ENCODE peak calls at places on chromosome 22, in six cellular contexts. One of them, this sample, is unnamed.

GRCh38 chr22:42791721-42792452 is 65.2 kb downstream of the ARFGAP3 start:
- DNase-seq in stimulated activated CD8-positive, alpha-beta memory T cell treated with anti-CD3 and anti-CD28 coated beads, Interleukin-4, amount 100 ng/mL, for 48 hours: no peak
- DNase-seq in PC-3: no peak
- DNase-seq in stromal cell of bone marrow: no peak
- DNase-seq in A549: no peak
- DNase-seq in HEK293T: no peak
- DNase-seq in this sample: no peak

GRCh38 chr22:29313126-29314071 is 2.1 kb downstream of the RASL10A start:
- DNase-seq in stimulated activated CD8-positive, alpha-beta memory T cell treated with anti-CD3 and anti-CD28 coated beads, Interleukin-4, amount 100 ng/mL, for 48 hours: peak; percentile 53
- DNase-seq in PC-3: no peak
- DNase-seq in stromal cell of bone marrow: no peak
- DNase-seq in A549: peak; percentile 70
- DNase-seq in HEK293T: no peak
- DNase-seq in this sample: peak; percentile 80

GRCh38 chr22:44206696-44207095 is 26.0 kb downstream of the PARVG start:
- DNase-seq in stimulated activated CD8-positive, alpha-beta memory T cell treated with anti-CD3 and anti-CD28 coated beads, Interleukin-4, amount 100 ng/mL, for 48 hours: no peak
- DNase-seq in PC-3: no peak
- DNase-seq in stromal cell of bone marrow: no peak
- DNase-seq in A549: no peak
- DNase-seq in HEK293T: no peak
- DNase-seq in this sample: no peak

GRCh38 chr22:28816994-28817530 is 16.7 kb upstream of the XBP1 start:
- DNase-seq in stimulated activated CD8-positive, alpha-beta memory T cell treated with anti-CD3 and anti-CD28 coated beads, Interleukin-4, amount 100 ng/mL, for 48 hours: no peak
- DNase-seq in PC-3: no peak
- DNase-seq in stromal cell of bone marrow: no peak
- DNase-seq in A549: no peak
- DNase-seq in HEK293T: no peak
- DNase-seq in this sample: no peak

GRCh38 chr22:45600791-45601730 is 70.6 kb upstream of the ATXN10 start:
- DNase-seq in stimulated activated CD8-positive, alpha-beta memory T cell treated with anti-CD3 and anti-CD28 coated beads, Interleukin-4, amount 100 ng/mL, for 48 hours: no peak
- DNase-seq in PC-3: no peak
- DNase-seq in stromal cell of bone marrow: peak; percentile 44
- DNase-seq in A549: no peak
- DNase-seq in HEK293T: no peak
- DNase-seq in this sample: no peak

GRCh38 chr22:40414306-40414705 is 43.9 kb downstream of the SGSM3 start:
- DNase-seq in stimulated activated CD8-positive, alpha-beta memory T cell treated with anti-CD3 and anti-CD28 coated beads, Interleukin-4, amount 100 ng/mL, for 48 hours: no peak
- DNase-seq in PC-3: peak; percentile 17
- DNase-seq in stromal cell of bone marrow: no peak
- DNase-seq in A549: no peak
- DNase-seq in HEK293T: no peak
- DNase-seq in this sample: no peak

GRCh38 chr22:49687333-49687732 is 140.3 kb downstream of the BRD1 start:
- DNase-seq in stimulated activated CD8-positive, alpha-beta memory T cell treated with anti-CD3 and anti-CD28 coated beads, Interleukin-4, amount 100 ng/mL, for 48 hours: no peak
- DNase-seq in PC-3: no peak
- DNase-seq in stromal cell of bone marrow: no peak
- DNase-seq in A549: no peak
- DNase-seq in HEK293T: no peak
- DNase-seq in this sample: no peak

GRCh38 chr22:32541481-32541880 is 66.9 kb downstream of the FBXO7 start:
- DNase-seq in stimulated activated CD8-positive, alpha-beta memory T cell treated with anti-CD3 and anti-CD28 coated beads, Interleukin-4, amount 100 ng/mL, for 48 hours: no peak
- DNase-seq in PC-3: no peak
- DNase-seq in stromal cell of bone marrow: no peak
- DNase-seq in A549: no peak
- DNase-seq in HEK293T: no peak
- DNase-seq in this sample: no peak

GRCh38 chr22:27115816-27116256 is 458.4 kb downstream of the MIAT start:
- DNase-seq in stimulated activated CD8-positive, alpha-beta memory T cell treated with anti-CD3 and anti-CD28 coated beads, Interleukin-4, amount 100 ng/mL, for 48 hours: no peak
- DNase-seq in PC-3: peak; percentile 41
- DNase-seq in stromal cell of bone marrow: no peak
- DNase-seq in A549: peak; percentile 92
- DNase-seq in HEK293T: no peak
- DNase-seq in this sample: no peak

GRCh38 chr22:20783844-20784723 is 10.2 kb downstream of the SERPIND1 start:
- DNase-seq in stimulated activated CD8-positive, alpha-beta memory T cell treated with anti-CD3 and anti-CD28 coated beads, Interleukin-4, amount 100 ng/mL, for 48 hours: peak; percentile 55
- DNase-seq in PC-3: peak; percentile 68
- DNase-seq in stromal cell of bone marrow: peak; percentile 47
- DNase-seq in A549: peak; percentile 62
- DNase-seq in HEK293T: peak; percentile 73
- DNase-seq in this sample: no peak

GRCh38 chr22:25837288-25837900 is 95.4 kb downstream of the MYO18B start:
- DNase-seq in stimulated activated CD8-positive, alpha-beta memory T cell treated with anti-CD3 and anti-CD28 coated beads, Interleukin-4, amount 100 ng/mL, for 48 hours: no peak
- DNase-seq in PC-3: no peak
- DNase-seq in stromal cell of bone marrow: no peak
- DNase-seq in A549: no peak
- DNase-seq in HEK293T: no peak
- DNase-seq in this sample: peak; percentile 18

GRCh38 chr22:46537221-46537945 is at the start of gene CELSR1:
- DNase-seq in stimulated activated CD8-positive, alpha-beta memory T cell treated with anti-CD3 and anti-CD28 coated beads, Interleukin-4, amount 100 ng/mL, for 48 hours: peak; percentile 46
- DNase-seq in PC-3: peak; percentile 55
- DNase-seq in stromal cell of bone marrow: no peak
- DNase-seq in A549: peak; percentile 77
- DNase-seq in HEK293T: peak; percentile 76
- DNase-seq in this sample: peak; percentile 63